ENCODE peak calls at places on chromosomes 12 and 14, in six cellular contexts. O is Caki2; Z is brain microvascular endothelial cell; K is H4; C is stimulated activated CD8-positive, alpha-beta memory T cell treated with anti-CD3 and anti-CD28 coated beads, Interleukin-2, amount 100 ng/mL, for 1 hour; P is substantia nigra. A is an unnamed sample.

GRCh38 chr12:52141306-52141705 is 50.5 kb downstream of the KRT80 start:
- DNase-seq in C (no peak), Z (no peak), O (no peak), K (no peak), P (no peak), A (no peak)

GRCh38 chr12:50637870-50638481 is 125.9 kb upstream of the ATF1 start:
- DNase-seq in P (no peak), Z (peak; percentile 20), O (peak; percentile 51), C (no peak), K (peak; percentile 35), A (no peak)

GRCh38 chr14:77507762-77508161 is 9.1 kb upstream of the ISM2 start:
- DNase-seq in Z (no peak), C (no peak), K (no peak), O (no peak), P (no peak), A (no peak)

GRCh38 chr12:18224745-18225144 is 36.6 kb upstream of the PIK3C2G start:
- DNase-seq in O (peak; percentile 42), P (no peak), K (peak; percentile 35), Z (no peak), C (no peak), A (peak; percentile 33)

GRCh38 chr14:37114039-37114438 is 58.4 kb downstream of the SLC25A21 start:
- DNase-seq in P (no peak), Z (no peak), K (peak; percentile 15), O (no peak), C (no peak), A (no peak)

GRCh38 chr12:93689076-93689834 is 12.1 kb downstream of the CRADD start:
- DNase-seq in K (no peak), Z (no peak), O (no peak), C (no peak), P (no peak), A (no peak)

GRCh38 chr12:130127527-130127908 is 34.7 kb upstream of the FZD10 start:
- DNase-seq in P (no peak), O (no peak), K (peak; percentile 28), Z (no peak), C (no peak), A (no peak)

GRCh38 chr14:76872796-76873432 is 46.7 kb downstream of the LRRC74A start:
- DNase-seq in O (peak; percentile 10), P (peak; percentile 12), C (peak; percentile 55), Z (peak; percentile 25), K (peak; percentile 24), A (peak; percentile 56)

GRCh38 chr12:56591111-56591510 is 39.0 kb downstream of the BAZ2A start:
- DNase-seq in P (no peak), Z (no peak), C (no peak), K (no peak), O (no peak), A (no peak)

GRCh38 chr14:82725188-82725587 is 1191.5 kb upstream of the SEL1L start:
- DNase-seq in K (peak; percentile 49), Z (no peak), P (no peak), O (no peak), C (no peak), A (no peak)

GRCh38 chr14:102262894-102263462 is 42.0 kb downstream of the MOK start:
- DNase-seq in C (no peak), P (no peak), K (peak; percentile 10), Z (no peak), O (peak; percentile 85), A (peak; percentile 35)

GRCh38 chr14:49971156-49972141 is 78.6 kb downstream of the ARF6 start:
- DNase-seq in K (no peak), P (no peak), O (no peak), C (peak; percentile 30), Z (no peak), A (no peak)

GRCh38 chr12:30463636-30464035 is 232.0 kb downstream of the IPO8 start:
- DNase-seq in P (no peak), O (no peak), C (no peak), K (no peak), Z (no peak), A (no peak)

GRCh38 chr12:124365726-124366430 is 71.0 kb downstream of the RFLNA start:
- DNase-seq in K (no peak), C (no peak), Z (no peak), P (peak; percentile 36), O (no peak), A (no peak)

GRCh38 chr14:49134940-49135339 is 451.2 kb downstream of the RPS29 start:
- DNase-seq in O (no peak), K (no peak), P (no peak), C (no peak), Z (no peak), A (no peak)

GRCh38 chr14:67428501-67429031 is 16.6 kb upstream of the PLEK2 start:
- DNase-seq in Z (peak; percentile 55), K (peak; percentile 63), C (no peak), P (no peak), O (no peak), A (no peak)

GRCh38 chr12:5102261-5102789 is 58.6 kb downstream of the KCNA5 start:
- DNase-seq in P (no peak), O (no peak), C (no peak), Z (peak; percentile 79), K (no peak), A (no peak)

GRCh38 chr14:72573725-72574426 is 320.0 kb downstream of the DPF3 start:
- DNase-seq in P (no peak), K (no peak), O (no peak), Z (no peak), C (no peak), A (no peak)

GRCh38 chr12:111201036-111201435 is 167.9 kb downstream of the PHETA1 start:
- DNase-seq in C (no peak), Z (no peak), O (no peak), K (no peak), P (no peak), A (no peak)